ENCODE peak calls at places on chromosome 20, in ten cellular contexts. L is adrenal gland, U is body of pancreas, C is heart right ventricle, A is cardiac muscle cell, D is bronchial epithelial cell, Y is colonic mucosa, J is sigmoid colon, K is left ventricle myocardium inferior, O is esophagus squamous epithelium. H is an unnamed sample.

GRCh38 chr20:621115-621756 is 11.1 kb upstream of the TCF15 start:
- DNase-seq in A (no peak), D (peak; percentile 10), Y (no peak), J (no peak), L (no peak), C (no peak), O (no peak), U (no peak), K (no peak), H (no peak)

GRCh38 chr20:16676895-16677294 is 52.9 kb upstream of the SNRPB2 start:
- DNase-seq in C (no peak), D (no peak), U (no peak), A (no peak), J (no peak), L (no peak), O (no peak), Y (no peak), K (no peak), H (no peak)

GRCh38 chr20:62357681-62358080 is 9.4 kb downstream of the LAMA5 start:
- DNase-seq in K (peak; percentile 33), U (no peak), L (no peak), J (peak; percentile 76), O (no peak), D (no peak), C (no peak), Y (no peak), A (no peak), H (no peak)

GRCh38 chr20:3727333-3728035 is 5.0 kb upstream of the HSPA12B start:
- DNase-seq in K (no peak), A (peak; percentile 65), O (no peak), C (no peak), L (no peak), J (peak; percentile 84), U (no peak), D (no peak), Y (no peak), H (peak; percentile 15)

GRCh38 chr20:62366370-62367135 is 559 bp downstream of the LAMA5 start:
- DNase-seq in J (peak; percentile 74), U (peak; percentile 66), O (no peak), A (no peak), D (no peak), C (no peak), L (no peak), Y (no peak), K (peak; percentile 47), H (peak; percentile 98)

GRCh38 chr20:37711987-37712961 is 18.4 kb downstream of the CTNNBL1 start:
- DNase-seq in U (no peak), A (no peak), L (peak; percentile 18), O (no peak), J (no peak), Y (no peak), K (peak; percentile 38), C (peak; percentile 34), D (no peak), H (no peak)

GRCh38 chr20:17536944-17537444 is 5.8 kb upstream of the BFSP1 start:
- DNase-seq in U (peak; percentile 84), Y (peak; percentile 79), J (peak; percentile 90), C (peak; percentile 77), A (peak; percentile 86), D (peak; percentile 68), K (peak; percentile 48), L (peak; percentile 82), O (no peak), H (peak; percentile 74)

GRCh38 chr20:57433658-57434389 is 42.6 kb downstream of the RBM38 start:
- DNase-seq in O (no peak), C (no peak), J (no peak), D (no peak), L (no peak), K (no peak), Y (no peak), A (no peak), U (no peak), H (no peak)

GRCh38 chr20:9409981-9410380 is 104.4 kb upstream of the LAMP5 start:
- DNase-seq in Y (no peak), L (no peak), A (peak; percentile 39), O (no peak), K (no peak), U (no peak), D (peak; percentile 61), J (no peak), C (no peak), H (no peak)

GRCh38 chr20:49566401-49566800 is 1.5 kb downstream of the PTGIS start:
- DNase-seq in J (no peak), C (no peak), L (no peak), U (no peak), Y (no peak), O (no peak), K (no peak), D (no peak), A (no peak), H (no peak)

GRCh38 chr20:49570161-49570827 is 2.4 kb upstream of the PTGIS start:
- DNase-seq in D (no peak), O (no peak), K (no peak), U (no peak), Y (no peak), J (peak; percentile 26), A (no peak), L (no peak), C (no peak), H (no peak)

GRCh38 chr20:49569403-49570115 is 1.6 kb upstream of the PTGIS start:
- DNase-seq in A (peak; percentile 76), D (no peak), K (no peak), O (no peak), U (no peak), L (no peak), J (peak; percentile 83), C (no peak), Y (no peak), H (no peak)

GRCh38 chr20:49567421-49568256 is at the start of gene PTGIS:
- DNase-seq in C (no peak), Y (no peak), U (no peak), O (no peak), D (no peak), K (no peak), A (peak; percentile 63), J (peak; percentile 66), L (peak; percentile 21), H (peak; percentile 93)

DNA sequence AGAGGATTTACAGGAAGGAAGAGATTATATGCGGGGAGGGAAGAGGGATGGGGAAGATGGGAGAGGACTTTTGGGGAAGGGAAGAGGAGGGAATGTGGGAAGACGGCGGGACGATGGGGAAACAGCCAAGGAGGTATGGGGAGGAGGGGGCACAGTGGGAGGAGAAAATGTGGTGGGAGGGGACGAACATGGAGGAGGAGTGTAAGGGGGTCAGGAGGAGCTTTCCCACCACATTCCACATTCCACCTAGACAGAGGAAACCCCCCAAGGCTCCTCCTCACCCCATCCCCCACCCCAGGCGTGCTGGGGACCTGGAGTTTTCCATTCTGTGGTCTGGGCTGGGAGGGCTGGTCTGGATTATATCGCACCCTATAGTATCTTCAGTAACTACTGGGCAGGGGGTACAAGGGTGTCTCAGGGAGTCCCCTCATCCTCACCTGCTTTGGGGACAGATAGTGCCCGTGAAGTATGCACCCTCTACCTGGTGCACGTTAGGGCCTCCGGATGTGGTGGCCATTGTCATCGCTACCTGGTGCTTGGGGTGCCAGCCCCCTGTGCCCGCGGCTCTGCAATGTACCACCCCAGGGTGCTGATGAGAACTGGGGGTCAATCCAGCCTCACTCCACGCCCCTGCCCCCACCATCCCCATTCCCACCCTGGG is 684 bp upstream of the PTGIS start:
- DNase-seq in O (no peak), C (no peak), K (no peak), A (peak; percentile 93), Y (no peak), D (no peak), J (peak; percentile 67), U (no peak), L (no peak), H (peak; percentile 91)
- H3K4me3 ChIP-seq in O (peak overlapping the region; percentile 77), C (no peak overlapping the region), K (peak overlapping the region; percentile 71), A (peak overlapping the region; percentile 57), Y (no peak overlapping the region), D (no peak overlapping the region), J (peak overlapping the region; percentile 47), U (no peak overlapping the region), L (no peak overlapping the region), H (peak overlapping the region; percentile 36)

DNA sequence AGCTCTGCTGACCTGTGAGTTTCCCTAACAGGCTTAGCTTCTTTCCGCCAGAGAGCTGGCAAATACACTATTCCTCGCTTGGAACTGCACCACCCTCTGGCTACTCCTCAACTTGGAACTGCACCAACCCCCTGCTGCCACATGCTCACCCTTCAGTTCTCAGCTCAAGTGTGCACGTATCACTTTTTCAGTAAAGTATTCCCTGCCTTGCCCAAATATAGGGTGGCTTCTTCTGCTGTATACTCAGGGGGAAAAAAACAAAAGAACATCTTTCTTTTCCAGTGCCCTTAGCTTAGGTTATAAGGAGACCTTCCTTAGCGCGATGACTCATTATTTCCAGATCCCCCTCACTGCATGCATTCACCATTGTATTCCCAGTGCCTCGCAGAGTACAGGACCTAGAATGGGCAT is 21.2 kb downstream of the GNAS-AS1 start:
- DNase-seq in J (no peak), D (peak; percentile 26), A (peak; percentile 25), K (peak; percentile 53), U (peak; percentile 50), C (peak; percentile 49), Y (no peak), O (no peak), L (no peak), H (no peak)
- H3K36me3 ChIP-seq in J (no peaks in the 10 kb centered on the region), D (peaks cover 1% of the 10 kb centered on the region), A (no peaks in the 10 kb centered on the region), K (no peaks in the 10 kb centered on the region), U (no peaks in the 10 kb centered on the region), C (no peaks in the 10 kb centered on the region), Y (no peaks in the 10 kb centered on the region), O (no peaks in the 10 kb centered on the region), L (no peaks in the 10 kb centered on the region), H (peaks cover 20% of the 10 kb centered on the region)

DNA sequence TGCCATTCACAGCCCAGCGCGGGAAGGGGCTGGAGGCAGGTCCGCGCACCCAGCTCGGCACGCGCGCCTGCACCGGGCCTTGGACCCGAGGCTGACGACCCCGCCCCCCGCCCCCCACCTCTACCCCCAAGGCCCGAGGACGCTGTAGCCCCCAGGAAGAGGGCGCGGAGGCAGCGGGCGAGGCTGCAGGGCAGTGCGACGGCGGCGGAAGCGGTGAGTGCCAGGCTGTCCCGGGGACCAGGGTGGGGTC is 1.2 kb downstream of the LIME1 start:
- DNase-seq in O (no peak), C (no peak), J (no peak), A (no peak), L (no peak), D (no peak), K (no peak), U (no peak), Y (no peak), H (peak; percentile 76)
- H3K4me3 ChIP-seq in O (peak overlapping the region; percentile 64), C (no peak overlapping the region), J (peak overlapping the region; percentile 21), A (no peak overlapping the region), L (no peak overlapping the region), D (peak overlapping the region; percentile 23), K (peak overlapping the region; percentile 78), U (no peak overlapping the region), Y (peak overlapping the region; percentile 34), H (peak overlapping the region; percentile 37)

DNA sequence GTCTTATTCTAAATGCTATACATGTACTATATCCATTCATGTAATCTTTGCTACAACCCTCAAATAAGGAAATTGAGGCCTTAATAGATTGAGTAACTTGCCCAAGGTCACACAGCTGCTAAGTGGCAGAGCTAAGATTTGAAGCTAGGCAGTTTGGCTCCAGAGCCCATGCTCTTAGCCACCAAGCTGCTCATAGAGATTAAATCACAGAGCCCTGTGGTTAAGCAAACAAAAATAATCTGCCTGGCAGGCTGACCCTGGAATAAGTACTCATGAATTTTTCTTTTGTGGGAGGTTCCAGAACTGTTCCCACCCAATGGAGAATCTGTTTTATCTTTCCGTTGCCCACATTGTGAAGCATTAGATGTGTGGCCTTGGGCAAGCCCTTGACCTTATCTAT is 7.4 kb downstream of the AAR2 start:
- DNase-seq in D (no peak), A (no peak), O (no peak), K (no peak), U (peak; percentile 69), C (no peak), L (peak; percentile 49), J (no peak), Y (no peak), H (no peak)
- H3K36me3 ChIP-seq in D (peaks cover 15% of the 10 kb centered on the region), A (peaks cover 62% of the 10 kb centered on the region), O (peaks cover 93% of the 10 kb centered on the region), K (peaks cover 83% of the 10 kb centered on the region), U (peaks cover 40% of the 10 kb centered on the region), C (no peaks in the 10 kb centered on the region), L (peaks cover 76% of the 10 kb centered on the region), J (peaks cover 49% of the 10 kb centered on the region), Y (peaks cover 13% of the 10 kb centered on the region), H (peaks cover 33% of the 10 kb centered on the region)

H was measured in H7.